ENCODE peak calls at places on chromosomes 7 and 10, in four cellular contexts. X, W, H and V are unnamed samples.

GRCh38 chr10:103890194-103890658 is 27.8 kb downstream of the STN1 start:
- DNase-seq in X (peak), W (no peak), H (peak), V (no peak)

GRCh38 chr10:113059001-113059780 is 109.1 kb downstream of the TCF7L2 start:
- DNase-seq in X (peak), W (no peak), H (no peak), V (no peak)

GRCh38 chr7:133510326-133511055 is 257.6 kb downstream of the EXOC4 start:
- DNase-seq in X (peak), W (no peak), H (no peak), V (no peak)

GRCh38 chr10:42755028-42755451 is 27.6 kb upstream of the BMS1 start:
- DNase-seq in X (no peak), W (no peak), H (no peak), V (no peak)

GRCh38 chr7:138924551-138925225 is 56.5 kb downstream of the KIAA1549 start:
- DNase-seq in X (no peak), W (no peak), H (no peak), V (no peak)

GRCh38 chr7:33887576-33887975 is 17.8 kb upstream of the BMPER start:
- DNase-seq in X (no peak), W (no peak), H (no peak), V (no peak)

GRCh38 chr10:74877899-74878298 is 51.5 kb downstream of the KAT6B start:
- DNase-seq in X (no peak), W (no peak), H (no peak), V (no peak)

GRCh38 chr10:70121281-70121949 is 11.2 kb downstream of the AIFM2 start:
- DNase-seq in X (no peak), W (no peak), H (no peak), V (no peak)

GRCh38 chr7:44286182-44286617 is 39.2 kb downstream of the CAMK2B start:
- DNase-seq in X (no peak), W (no peak), H (peak), V (peak)

GRCh38 chr10:29136401-29136800 is 152.5 kb upstream of the LYZL1 start:
- DNase-seq in X (no peak), W (no peak), H (no peak), V (no peak)

GRCh38 chr10:25191162-25191895 is 16.5 kb downstream of the GPR158 start:
- DNase-seq in X (no peak), W (no peak), H (no peak), V (no peak)

GRCh38 chr7:106793015-106793651 is 71.9 kb upstream of the PIK3CG start:
- DNase-seq in X (no peak), W (no peak), H (no peak), V (no peak)

GRCh38 chr10:119316729-119317097 is 109.3 kb downstream of the GRK5 start:
- DNase-seq in X (peak), W (peak), H (no peak), V (no peak)

GRCh38 chr7:157004050-157004838 is 6.2 kb downstream of the MNX1 start:
- DNase-seq in X (peak), W (no peak), H (no peak), V (no peak)

GRCh38 chr10:36462194-36462593 is 663.2 kb upstream of the ANKRD30A start:
- DNase-seq in X (no peak), W (no peak), H (no peak), V (no peak)

GRCh38 chr10:118272090-118272775 is 69.9 kb downstream of the FAM204A start:
- DNase-seq in X (no peak), W (no peak), H (peak), V (no peak)

GRCh38 chr10:101513733-101514132 is 74.3 kb downstream of the POLL start:
- DNase-seq in X (no peak), W (no peak), H (no peak), V (no peak)

GRCh38 chr7:131369354-131369753 is 41.7 kb downstream of the MKLN1 start:
- DNase-seq in X (no peak), W (no peak), H (no peak), V (no peak)

GRCh38 chr7:146698995-146699610 is 582.5 kb downstream of the CNTNAP2 start:
- DNase-seq in X (no peak), W (peak), H (no peak), V (no peak)

GRCh38 chr7:82623812-82624211 is 180.2 kb upstream of the CACNA2D1 start:
- DNase-seq in X (no peak), W (no peak), H (no peak), V (no peak)

GRCh38 chr10:47277352-47278151 is 22.4 kb upstream of the GDF10 start:
- DNase-seq in X (no peak), W (no peak), H (no peak), V (no peak)

GRCh38 chr10:97508342-97508741 is 9.6 kb downstream of the UBTD1 start:
- DNase-seq in X (peak), W (no peak), H (no peak), V (no peak)

GRCh38 chr10:33453081-33453850 is 118.8 kb upstream of the NRP1 start:
- DNase-seq in X (no peak), W (no peak), H (no peak), V (no peak)

GRCh38 chr10:32232378-32232777 is 114.6 kb downstream of the EPC1 start:
- DNase-seq in X (no peak), W (no peak), H (no peak), V (no peak)

GRCh38 chr7:64881461-64882287 is 21.4 kb upstream of the ZNF273 start:
- DNase-seq in X (no peak), W (no peak), H (no peak), V (no peak)

GRCh38 chr10:124197301-124198148 is 104.1 kb upstream of the CHST15 start:
- DNase-seq in X (no peak), W (no peak), H (no peak), V (no peak)

GRCh38 chr10:29712108-29712507 is 77.3 kb upstream of the SVIL start:
- DNase-seq in X (no peak), W (no peak), H (no peak), V (no peak)

GRCh38 chr7:1852781-1853618 is 182.9 kb downstream of the ELFN1 start:
- DNase-seq in X (no peak), W (no peak), H (peak), V (peak)

GRCh38 chr7:115066050-115066449 is 144.2 kb downstream of the MDFIC start:
- DNase-seq in X (no peak), W (no peak), H (no peak), V (peak)

GRCh38 chr7:98200364-98200763 is 10.9 kb upstream of the BHLHA15 start:
- DNase-seq in X (no peak), W (no peak), H (no peak), V (no peak)